ENCODE peak calls at places on chromosome 22, in nine cellular contexts. V is testis, O is PC-3, A is mucosa of descending colon, K is gastrocnemius medialis, G is neuronal stem cell, D is kidney, H is colonic mucosa, U is OCI-LY7. B is an unnamed sample. For H3K9me3 and H3K4me1, the result is how much of the 10 kb centered on the place peaks cover.

GRCh38 chr22:27489265-27489675 is 312.3 kb downstream of the MN1 start:
- DNase-seq in V (no peak), O (peak), A (peak), K (no peak), G (no peak), D (no peak), H (peak), U (no peak), B (no peak)

GRCh38 chr22:27749597-27750225 is 51.8 kb downstream of the MN1 start:
- DNase-seq in V (no peak), O (no peak), A (no peak), K (no peak), G (no peak), D (no peak), H (no peak), U (no peak), B (no peak)

GRCh38 chr22:38706885-38707180 is 1.1 kb downstream of the GTPBP1 start:
- DNase-seq in V (no peak), O (peak), A (no peak), K (no peak), G (no peak), D (no peak), H (no peak), U (no peak), B (no peak)

GRCh38 chr22:37676691-37677627 is 1.5 kb downstream of the LGALS1 start:
- DNase-seq in V (peak), O (peak), A (peak), K (peak), G (peak), D (peak), H (peak), U (peak), B (peak)

GRCh38 chr22:19802881-19803735 is 42.5 kb downstream of the TBX1 start:
- DNase-seq in V (no peak), O (no peak), A (no peak), K (peak), G (no peak), D (peak), H (no peak), U (no peak), B (no peak)

GRCh38 chr22:46336119-46337078 is 885 bp downstream of the TRMU start:
- DNase-seq in V (peak), O (peak), A (peak), K (peak), G (peak), D (peak), H (peak), U (peak), B (peak)

GRCh38 chr22:44622147-44622427 is 79.9 kb upstream of the PRR5 start:
- DNase-seq in V (peak), O (peak), A (no peak), K (no peak), G (peak), D (no peak), H (no peak), U (peak), B (peak)

GRCh38 chr22:45503816-45504702 is 1.4 kb downstream of the FBLN1 start:
- DNase-seq in V (no peak), O (no peak), A (no peak), K (no peak), G (peak), D (peak), H (no peak), U (no peak), B (no peak)

GRCh38 chr22:24423519-24424000 is 3.8 kb upstream of the ADORA2A start:
- DNase-seq in V (peak), O (peak), A (peak), K (no peak), G (peak), D (no peak), H (peak), U (peak), B (peak)

GRCh38 chr22:41267958-41268357 is 18.0 kb downstream of the RANGAP1 start:
- DNase-seq in V (no peak), O (no peak), A (no peak), K (no peak), G (no peak), D (no peak), H (no peak), U (no peak), B (no peak)

DNA sequence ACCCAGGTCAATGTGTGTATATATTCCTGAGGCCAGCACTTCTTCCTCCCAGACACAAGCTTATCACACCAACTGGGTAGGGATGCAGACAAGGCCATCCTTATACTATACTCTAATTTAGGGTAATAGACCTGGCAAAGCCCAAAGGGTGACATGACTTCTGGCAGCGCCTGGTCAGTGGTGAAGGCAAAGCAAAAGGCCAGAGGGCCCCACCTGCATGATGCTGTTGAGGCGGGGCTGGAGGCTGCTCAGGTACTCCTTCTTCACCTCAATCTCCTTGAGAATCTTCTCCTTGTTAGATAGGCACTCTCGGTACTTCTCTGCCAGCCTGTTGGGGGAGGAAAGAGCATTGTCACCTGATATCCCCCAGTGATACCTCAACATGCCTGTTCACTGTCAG is 17.1 kb downstream of the THOC5 start:
- DNase-seq in V (no peak), O (no peak), A (no peak), K (no peak), G (no peak), D (no peak), H (no peak), U (no peak), B (no peak)
- H3K9me3 ChIP-seq in V (under half), O (under half), A (under half), K (under half), G (under half), D (under half), H (under half), U (under half), B (under half)

DNA sequence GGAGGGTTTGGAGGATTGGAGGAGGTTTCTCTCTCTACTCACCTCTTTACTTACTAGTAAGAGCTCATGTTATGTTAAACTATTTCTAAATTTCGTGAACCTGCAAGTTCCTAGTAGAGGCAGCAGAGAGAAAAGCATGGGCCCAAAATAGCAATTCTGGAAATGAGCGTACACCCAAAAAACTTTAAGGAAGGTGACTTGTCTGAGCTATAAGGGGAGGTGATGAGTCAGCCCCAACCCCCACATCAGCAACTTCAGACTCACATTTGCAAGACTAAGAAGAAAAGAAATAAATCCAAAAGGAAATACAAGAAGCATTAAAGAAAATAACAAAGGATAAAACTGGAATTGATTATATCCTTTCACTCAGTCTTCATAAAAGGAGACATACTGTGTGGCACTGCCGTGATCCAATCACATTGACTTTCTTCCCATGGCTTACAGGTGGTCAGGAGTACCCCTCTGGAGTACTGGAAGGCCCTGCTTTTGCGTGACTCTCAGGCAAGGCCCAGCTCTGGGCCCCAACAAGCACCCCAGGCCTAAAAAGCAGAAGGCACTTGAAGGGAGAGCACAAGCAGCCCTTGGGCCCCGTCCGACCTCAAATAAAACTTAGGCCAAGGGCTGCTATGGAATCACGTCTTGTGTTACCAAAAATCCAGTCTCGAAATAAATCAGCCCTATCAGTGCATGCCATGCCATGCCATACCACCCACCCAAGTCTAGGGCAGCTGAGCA is 14.3 kb downstream of the PACSIN2 start:
- DNase-seq in V (no peak), O (peak), A (peak), K (no peak), G (no peak), D (no peak), H (no peak), U (no peak), B (no peak)
- H3K4me1 ChIP-seq in V (under half), O (half or more), A (half or more), K (half or more), G (under half), D (under half), H (under half), U (under half), B (half or more)

GRCh38 chr22:49363526-49364230 is 464.0 kb downstream of the BRD1 start:
- DNase-seq in V (no peak), O (no peak), A (no peak), K (no peak), G (no peak), D (peak), H (peak), U (no peak), B (no peak)
- H3K9me3 ChIP-seq in V (under half), O (under half), A (under half), K (under half), G (under half), D (under half), H (under half), U (under half), B (under half)

DNA sequence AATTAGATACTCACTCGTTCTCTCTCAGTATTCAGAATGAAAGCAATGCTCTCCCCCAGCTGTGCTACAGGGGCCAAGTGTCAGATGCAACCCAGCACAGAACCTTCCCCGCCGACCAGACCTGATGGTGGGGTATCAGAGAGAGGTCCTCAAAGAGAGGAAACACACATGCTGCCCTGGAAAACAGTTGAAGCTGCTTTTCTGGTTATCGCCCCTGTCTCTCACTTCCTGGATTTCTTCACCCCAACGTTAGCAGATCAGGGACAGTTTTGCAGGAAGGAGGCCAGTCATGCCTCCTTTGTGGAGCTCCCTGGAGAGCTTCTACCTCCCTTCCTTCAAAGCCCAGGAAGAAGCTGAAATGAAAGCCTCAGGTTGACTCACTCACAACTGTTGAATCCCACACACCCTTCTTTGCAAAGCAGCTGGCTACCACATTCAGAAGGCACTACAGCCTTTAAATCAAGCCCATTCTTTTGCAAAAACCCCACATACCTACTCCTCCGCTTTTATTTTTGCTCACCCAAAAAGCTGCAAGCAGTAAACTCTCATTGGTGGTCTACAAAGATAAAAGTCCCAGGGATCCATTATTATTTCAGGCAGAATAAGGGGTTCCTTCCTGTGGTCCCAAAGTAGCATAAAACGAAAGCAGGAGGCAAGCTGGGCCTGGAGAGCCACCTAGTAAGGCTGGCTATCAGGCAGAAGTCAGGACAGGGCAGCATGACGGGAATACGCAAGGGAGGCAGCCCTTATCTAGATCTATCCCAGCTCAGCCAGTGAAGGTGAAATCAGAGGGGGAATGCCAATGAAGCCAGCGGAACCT is 23.3 kb downstream of the LARGE1 start:
- DNase-seq in V (no peak), O (no peak), A (no peak), K (no peak), G (no peak), D (no peak), H (no peak), U (peak), B (no peak)
- H3K4me1 ChIP-seq in V (under half), O (under half), A (under half), K (under half), G (under half), D (under half), H (under half), U (under half), B (under half)

GRCh38 chr22:49189871-49190270 is 637.8 kb downstream of the BRD1 start:
- DNase-seq in V (no peak), O (no peak), A (no peak), K (no peak), G (no peak), D (peak), H (no peak), U (no peak), B (no peak)
- H3K9me3 ChIP-seq in V (under half), O (under half), A (under half), K (under half), G (under half), D (under half), H (under half), U (under half), B (under half)

B was measured in CD4-positive, alpha-beta memory T cell.